ENCODE peak calls at places on chromosomes 1 and 21, in eight cellular contexts. Z is thoracic aorta, Y is bronchial epithelial cell, K is choroid plexus epithelial cell, M is suprapubic skin, O is fibroblast of mammary gland, F is prostate gland, B is stomach. J is an unnamed sample.

GRCh38 chr1:94276900-94277581 is 39.7 kb upstream of the ARHGAP29 start:
- DNase-seq in Z (no peak), Y (no peak), K (peak), M (no peak), O (peak), F (no peak), B (no peak), J (no peak)

GRCh38 chr1:198778049-198778448 is 139.2 kb downstream of the PTPRC start:
- DNase-seq in Z (no peak), Y (no peak), K (peak), M (no peak), O (peak), F (no peak), B (no peak), J (no peak)

GRCh38 chr21:25107708-25108107 is 499.6 kb downstream of the MRPL39 start:
- DNase-seq in Z (no peak), Y (peak), K (peak), M (no peak), O (peak), F (no peak), B (no peak), J (no peak)

GRCh38 chr21:40841524-40842196 is 5.3 kb downstream of the DSCAM start:
- DNase-seq in Z (no peak), Y (peak), K (no peak), M (no peak), O (no peak), F (peak), B (peak), J (peak)

GRCh38 chr1:11563560-11564069 is 84.7 kb downstream of the DISP3 start:
- DNase-seq in Z (no peak), Y (peak), K (peak), M (no peak), O (no peak), F (no peak), B (no peak), J (no peak)

GRCh38 chr1:244341455-244342450 is 110.0 kb downstream of the ADSS2 start:
- DNase-seq in Z (no peak), Y (peak), K (peak), M (no peak), O (peak), F (peak), B (no peak), J (no peak)

GRCh38 chr21:26597981-26598380 is 24.9 kb upstream of the CYYR1 start:
- DNase-seq in Z (no peak), Y (peak), K (no peak), M (no peak), O (no peak), F (no peak), B (no peak), J (no peak)

GRCh38 chr1:68495532-68495931 is 1.4 kb downstream of the DEPDC1 start:
- DNase-seq in Z (no peak), Y (no peak), K (no peak), M (no peak), O (no peak), F (no peak), B (no peak), J (no peak)

GRCh38 chr1:18534810-18535205 is 54.1 kb downstream of the KLHDC7A start:
- DNase-seq in Z (no peak), Y (no peak), K (no peak), M (no peak), O (no peak), F (no peak), B (no peak), J (no peak)

GRCh38 chr1:168379110-168379860 is 98.6 kb downstream of the TBX19 start:
- DNase-seq in Z (no peak), Y (peak), K (peak), M (no peak), O (peak), F (no peak), B (no peak), J (no peak)

GRCh38 chr1:173193639-173194038 is 13.5 kb downstream of the TNFSF4 start:
- DNase-seq in Z (no peak), Y (no peak), K (peak), M (no peak), O (peak), F (no peak), B (no peak), J (no peak)

GRCh38 chr1:153532769-153533599 is 2.8 kb downstream of the S100A6 start:
- DNase-seq in Z (peak), Y (peak), K (peak), M (peak), O (peak), F (peak), B (peak), J (no peak)

GRCh38 chr1:225877570-225877969 is 4.6 kb downstream of the TMEM63A start:
- DNase-seq in Z (no peak), Y (no peak), K (peak), M (no peak), O (peak), F (peak), B (peak), J (peak)

GRCh38 chr1:150322310-150322709 is 977 bp downstream of the PRPF3 start:
- DNase-seq in Z (no peak), Y (peak), K (peak), M (peak), O (peak), F (no peak), B (no peak), J (no peak)

GRCh38 chr1:165443539-165444289 is 1.2 kb downstream of the RXRG start:
- DNase-seq in Z (no peak), Y (no peak), K (no peak), M (no peak), O (no peak), F (no peak), B (no peak), J (no peak)

GRCh38 chr1:226001852-226002666 is 2.9 kb upstream of the SDE2 start:
- DNase-seq in Z (peak), Y (no peak), K (peak), M (peak), O (peak), F (peak), B (peak), J (peak)

GRCh38 chr21:41479686-41480085 is 28.3 kb downstream of the TMPRSS2 start:
- DNase-seq in Z (no peak), Y (no peak), K (no peak), M (no peak), O (no peak), F (no peak), B (no peak), J (no peak)

DNA sequence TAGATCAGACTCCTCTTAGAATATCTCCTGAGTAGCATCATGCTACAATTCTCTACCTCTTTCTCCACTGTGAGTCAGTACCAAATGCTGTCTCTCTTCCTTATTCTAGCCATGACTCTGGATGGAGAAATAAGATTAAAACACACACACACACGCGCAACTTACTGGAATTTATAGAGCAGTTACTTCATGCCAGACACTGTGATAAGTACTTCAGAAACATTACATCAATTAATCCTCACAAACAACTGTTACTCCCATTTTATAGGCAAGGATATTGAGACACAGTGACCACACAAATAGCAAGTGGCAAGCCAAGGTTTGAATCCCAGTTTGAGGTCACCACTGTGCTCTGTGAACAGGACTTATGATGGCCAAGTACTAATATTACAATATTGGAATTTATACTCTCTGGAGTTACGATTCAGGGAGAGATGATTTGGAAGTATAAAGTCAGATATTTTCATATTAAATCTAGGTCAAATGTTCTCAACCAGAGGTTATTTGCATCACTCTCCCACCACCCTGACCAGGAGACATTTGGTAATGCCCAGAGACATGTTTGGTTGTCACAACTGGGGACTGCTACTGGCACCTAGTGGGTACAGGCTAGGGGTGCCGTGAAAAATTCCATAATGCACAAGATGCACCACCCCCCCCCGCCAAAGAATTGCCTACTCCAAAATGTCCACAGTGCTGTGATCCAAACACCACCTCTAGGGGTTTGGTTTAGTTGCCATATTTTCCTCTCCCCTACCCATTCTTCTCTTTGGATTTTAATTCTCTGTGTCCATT is 221.6 kb downstream of the LTN1 start:
- DNase-seq in Z (no peak), Y (no peak), K (peak), M (no peak), O (peak), F (no peak), B (no peak), J (no peak)
- TF ChIP-seq CTCF in Z (no peak), Y (no peak), K (no peak), M (no peak), O (no peak), F (no peak), B (no peak), J (no peak)

DNA sequence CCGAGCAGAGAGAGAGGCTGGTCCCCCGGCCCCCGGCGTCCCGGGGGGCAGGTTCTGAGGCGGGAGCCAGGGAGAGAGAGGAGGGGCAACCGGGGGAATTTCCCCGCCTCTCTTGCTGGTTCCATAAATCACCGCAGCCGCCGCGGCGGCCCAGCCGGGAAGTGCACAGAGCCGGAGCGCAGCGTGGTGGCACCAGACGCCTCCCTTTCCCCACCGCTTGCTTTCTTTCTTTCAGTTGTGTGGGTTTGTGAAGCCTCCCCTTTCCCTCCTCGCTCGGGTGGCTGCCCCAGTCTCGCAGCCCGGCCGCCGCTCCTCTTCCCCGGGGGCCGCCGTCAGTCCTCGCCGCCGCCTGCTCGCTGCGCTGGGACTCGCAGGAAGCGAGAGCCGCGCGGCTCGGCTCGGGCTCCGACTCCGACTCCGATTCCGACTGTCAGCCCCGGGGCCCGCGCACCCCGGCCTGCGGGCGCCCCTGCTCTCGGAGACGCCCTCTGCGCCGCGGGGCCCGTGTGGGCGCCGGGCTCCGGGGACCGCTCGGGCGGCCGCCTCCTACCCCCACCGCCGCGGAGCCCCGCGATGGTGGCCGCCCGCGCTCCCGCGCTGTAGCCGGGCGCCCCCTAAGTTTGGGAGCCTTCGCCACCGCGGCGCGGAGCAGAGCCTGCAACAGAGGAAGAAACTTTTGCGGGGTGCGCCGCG is at the start of gene CACHD1:
- DNase-seq in Z (peak), Y (peak), K (peak), M (peak), O (peak), F (peak), B (peak), J (no peak)
- H3K4me3 ChIP-seq in Z (peak), Y (peak), K (peak), M (peak), O (peak), F (peak), B (peak), J (peak)

GRCh38 chr1:37458551-37458950 is 15.8 kb upstream of the ZC3H12A start:
- DNase-seq in Z (no peak), Y (no peak), K (no peak), M (no peak), O (no peak), F (no peak), B (no peak), J (no peak)
- TF ChIP-seq CTCF in Z (no peak), Y (no peak), K (no peak), M (no peak), O (no peak), F (no peak), B (peak), J (peak)

GRCh38 chr1:61098906-61099437 is 16.6 kb downstream of the NFIA start:
- DNase-seq in Z (no peak), Y (no peak), K (no peak), M (no peak), O (no peak), F (no peak), B (no peak), J (no peak)

GRCh38 chr1:61098333-61098732 is 16.0 kb downstream of the NFIA start:
- DNase-seq in Z (no peak), Y (no peak), K (no peak), M (no peak), O (no peak), F (no peak), B (no peak), J (no peak)

GRCh38 chr1:61104213-61104612 is 21.9 kb downstream of the NFIA start:
- DNase-seq in Z (no peak), Y (no peak), K (no peak), M (no peak), O (no peak), F (no peak), B (no peak), J (no peak)

GRCh38 chr1:61100578-61100977 is 18.2 kb downstream of the NFIA start:
- DNase-seq in Z (no peak), Y (no peak), K (no peak), M (no peak), O (no peak), F (no peak), B (no peak), J (no peak)

DNA sequence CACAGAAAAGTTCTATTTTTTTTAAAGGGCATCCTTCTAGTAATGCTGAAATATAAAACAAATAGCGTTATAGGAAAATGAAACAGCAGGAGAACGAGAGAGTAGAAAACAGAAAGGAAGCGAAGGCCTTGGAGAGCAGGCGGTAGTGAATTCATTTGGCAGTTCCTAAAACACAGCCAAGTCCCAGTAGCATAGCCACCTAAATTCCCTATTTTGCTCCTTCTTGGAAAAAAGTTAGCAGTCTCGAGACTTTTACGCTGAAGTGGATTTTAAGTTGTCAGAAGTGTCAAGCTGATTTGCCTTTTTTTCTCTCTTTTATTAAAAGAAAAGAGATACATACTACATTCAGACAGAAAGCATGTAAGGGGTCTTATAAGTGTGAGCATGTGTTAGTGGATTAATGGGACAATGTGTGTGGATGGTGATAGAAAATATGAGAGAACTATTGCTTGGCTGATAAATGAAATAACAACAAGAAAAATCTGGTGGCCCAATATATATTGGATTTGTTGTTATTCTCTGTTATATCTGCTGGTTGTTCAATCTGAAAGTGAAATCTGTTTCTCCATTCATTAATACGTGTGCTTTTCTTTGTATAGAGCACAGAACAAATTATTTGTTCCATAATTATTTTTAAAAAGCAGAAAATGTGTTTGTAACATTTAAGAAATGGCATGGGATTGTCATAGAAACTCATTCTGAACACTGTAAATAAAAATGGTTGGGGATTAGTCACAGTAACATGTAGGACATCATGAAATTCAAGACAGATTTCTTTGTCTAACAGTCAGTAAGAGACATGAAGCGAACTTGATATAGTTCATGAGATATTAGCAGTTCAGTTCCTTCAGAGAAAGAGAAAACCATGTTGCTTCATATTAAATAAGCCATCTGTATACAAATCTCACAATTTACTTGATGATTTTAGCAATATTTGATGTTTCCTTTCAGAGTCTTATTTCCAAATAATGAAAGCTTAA is 19.4 kb downstream of the NFIA start:
- DNase-seq in Z (no peak), Y (peak), K (no peak), M (no peak), O (peak), F (no peak), B (no peak), J (no peak)
- H3K4me3 ChIP-seq in Z (peak), Y (no peak), K (no peak), M (peak), O (peak), F (no peak), B (no peak), J (no peak)

GRCh38 chr1:101317590-101317989 is 80.8 kb downstream of the S1PR1 start:
- DNase-seq in Z (no peak), Y (no peak), K (no peak), M (no peak), O (no peak), F (no peak), B (no peak), J (no peak)
- TF ChIP-seq CTCF in Z (no peak), Y (no peak), K (no peak), M (no peak), O (no peak), F (no peak), B (no peak), J (no peak)

DNA sequence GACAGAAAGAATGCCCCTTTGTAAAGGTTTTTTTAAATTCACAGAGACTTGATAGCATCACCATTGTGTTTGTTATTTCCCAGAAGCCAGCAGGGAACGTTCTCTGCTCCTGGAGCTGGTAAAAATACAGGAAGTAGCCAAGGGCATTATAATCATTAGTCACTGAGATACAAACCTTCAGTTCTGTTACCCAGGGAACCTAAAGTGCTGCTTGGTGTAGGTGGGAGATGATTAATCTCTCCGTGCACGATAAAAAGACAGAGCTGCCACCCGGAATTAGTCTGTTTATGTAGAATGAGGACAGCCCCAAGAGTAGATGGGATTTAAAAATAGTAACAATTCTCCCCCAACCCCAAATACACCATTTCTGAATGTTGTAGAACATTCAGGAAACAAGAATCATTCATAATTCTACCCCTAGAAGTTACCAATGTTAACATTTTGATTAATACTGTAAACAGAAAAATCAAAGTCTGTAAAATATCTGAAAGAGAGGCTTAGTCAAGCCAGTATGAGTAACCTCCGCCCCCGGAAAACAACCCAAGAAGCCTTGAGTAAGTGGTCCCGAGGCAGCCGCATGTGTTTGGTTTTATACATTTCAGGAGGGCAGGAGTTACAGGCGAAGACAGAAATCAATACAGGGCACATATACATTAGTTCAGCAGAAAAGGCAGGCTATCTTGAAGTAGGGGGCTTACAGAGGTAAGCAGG is 45.3 kb upstream of the CTBS start:
- DNase-seq in Z (peak), Y (peak), K (peak), M (no peak), O (peak), F (no peak), B (no peak), J (no peak)
- H3K4me3 ChIP-seq in Z (no peak), Y (no peak), K (no peak), M (no peak), O (peak), F (no peak), B (no peak), J (no peak)

DNA sequence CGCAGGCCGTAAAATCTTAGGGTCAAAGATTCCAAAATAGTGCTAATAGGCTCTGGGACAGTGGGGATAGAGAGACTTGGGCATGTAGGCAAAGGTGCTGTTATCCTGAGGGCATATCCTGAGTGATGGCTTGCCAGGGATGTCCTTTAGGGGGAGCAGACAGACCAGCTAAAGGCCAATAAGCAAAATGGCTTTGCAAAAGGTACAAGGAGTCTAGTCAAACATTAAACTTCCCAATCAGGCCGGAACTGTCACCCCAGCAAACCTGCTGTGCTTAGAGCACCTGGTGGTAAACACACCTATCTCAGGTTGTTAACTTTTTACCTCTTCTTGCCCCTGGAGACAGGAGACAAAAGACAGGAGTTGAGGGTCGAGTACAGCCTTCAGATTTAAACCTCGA is 49.1 kb downstream of the TRABD2B start:
- DNase-seq in Z (no peak), Y (peak), K (peak), M (no peak), O (peak), F (no peak), B (no peak), J (no peak)
- TF ChIP-seq CTCF in Z (no peak), Y (peak), K (peak), M (no peak), O (peak), F (no peak), B (no peak), J (peak)